ENCODE peak calls at places on chromosomes 7 and 10, in five cellular contexts. P is AG04450; U is retinal pigment epithelial cell; C is bronchial epithelial cell; H is CD8-positive, alpha-beta T cell. Q is an unnamed sample.

GRCh38 chr10:2844925-2845324 is 222.4 kb upstream of the PFKP start:
- DNase-seq in P (no peak), U (no peak), C (no peak), H (no peak), Q (no peak)

GRCh38 chr10:86225098-86225782 is 141.4 kb downstream of the GRID1 start:
- DNase-seq in P (no peak), U (no peak), C (peak; percentile 70), H (no peak), Q (peak; percentile 44)

GRCh38 chr10:93180402-93181040 is 106.8 kb downstream of the CYP26A1 start:
- DNase-seq in P (no peak), U (no peak), C (no peak), H (no peak), Q (peak; percentile 38)

GRCh38 chr7:134892002-134892693 is 94.2 kb upstream of the AGBL3 start:
- DNase-seq in P (peak; percentile 48), U (no peak), C (peak; percentile 30), H (no peak), Q (no peak)

GRCh38 chr10:79088176-79088575 is 19.4 kb downstream of the ZMIZ1 start:
- DNase-seq in P (no peak), U (no peak), C (peak; percentile 82), H (no peak), Q (no peak)

GRCh38 chr7:81234896-81235295 is 316.0 kb upstream of the SEMA3C start:
- DNase-seq in P (no peak), U (no peak), C (peak; percentile 55), H (no peak), Q (peak; percentile 74)

GRCh38 chr7:45920543-45921380 is at the start of gene IGFBP3:
- DNase-seq in P (no peak), U (no peak), C (no peak), H (peak; percentile 28), Q (peak; percentile 26)

GRCh38 chr7:15130666-15131541 is 228.4 kb upstream of the DGKB start:
- DNase-seq in P (no peak), U (peak; percentile 66), C (peak; percentile 89), H (no peak), Q (peak; percentile 26)

GRCh38 chr7:2523941-2524807 is 4.6 kb downstream of the LFNG start:
- DNase-seq in P (no peak), U (no peak), C (peak; percentile 58), H (no peak), Q (no peak)

GRCh38 chr10:12791728-12792127 is 209.8 kb downstream of the CCDC3 start:
- DNase-seq in P (no peak), U (no peak), C (no peak), H (no peak), Q (no peak)

GRCh38 chr7:91135300-91135699 is 128.9 kb upstream of the FZD1 start:
- DNase-seq in P (no peak), U (no peak), C (no peak), H (no peak), Q (no peak)

GRCh38 chr7:92808635-92809034 is 27.7 kb downstream of the CDK6 start:
- DNase-seq in P (no peak), U (no peak), C (no peak), H (no peak), Q (no peak)

GRCh38 chr7:139901411-139901810 is 72.3 kb downstream of the TBXAS1 start:
- DNase-seq in P (no peak), U (no peak), C (no peak), H (no peak), Q (no peak)

GRCh38 chr7:98470131-98470985 is 69.5 kb upstream of the BAIAP2L1 start:
- DNase-seq in P (no peak), U (no peak), C (no peak), H (peak; percentile 17), Q (no peak)

DNA sequence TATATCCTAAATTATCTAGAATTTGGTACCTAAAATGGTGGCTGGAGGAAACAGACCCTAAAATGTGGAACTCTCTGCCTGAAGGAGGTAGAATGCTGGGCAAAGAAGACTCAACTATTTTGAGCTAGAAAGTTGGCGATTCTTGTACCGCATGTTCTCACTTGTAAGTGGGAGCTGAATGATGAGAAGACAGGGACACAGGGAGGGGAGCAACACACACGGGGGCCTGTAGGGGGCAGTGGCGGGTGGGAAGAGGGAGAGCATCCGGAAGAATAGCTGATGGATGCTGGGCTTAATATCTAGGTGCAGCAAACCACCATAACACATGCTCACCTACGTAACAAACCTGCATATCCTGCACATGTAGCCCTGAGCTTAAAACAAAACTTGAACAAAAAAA is 250.6 kb downstream of the CALN1 start:
- DNase-seq in P (no peak), U (no peak), C (no peak), H (no peak), Q (no peak)
- TF ChIP-seq CTCF in P (no peak), U (no peak), C (no peak), H (no peak), Q (no peak)

GRCh38 chr10:118760265-118760664 is 5.5 kb upstream of the CACUL1 start:
- DNase-seq in P (no peak), U (no peak), C (no peak), H (no peak), Q (no peak)
- H3K4me3 ChIP-seq in P (no peak overlapping the region), U (no peak overlapping the region), C (no peak overlapping the region), H (no peak overlapping the region), Q (no peak overlapping the region)

DNA sequence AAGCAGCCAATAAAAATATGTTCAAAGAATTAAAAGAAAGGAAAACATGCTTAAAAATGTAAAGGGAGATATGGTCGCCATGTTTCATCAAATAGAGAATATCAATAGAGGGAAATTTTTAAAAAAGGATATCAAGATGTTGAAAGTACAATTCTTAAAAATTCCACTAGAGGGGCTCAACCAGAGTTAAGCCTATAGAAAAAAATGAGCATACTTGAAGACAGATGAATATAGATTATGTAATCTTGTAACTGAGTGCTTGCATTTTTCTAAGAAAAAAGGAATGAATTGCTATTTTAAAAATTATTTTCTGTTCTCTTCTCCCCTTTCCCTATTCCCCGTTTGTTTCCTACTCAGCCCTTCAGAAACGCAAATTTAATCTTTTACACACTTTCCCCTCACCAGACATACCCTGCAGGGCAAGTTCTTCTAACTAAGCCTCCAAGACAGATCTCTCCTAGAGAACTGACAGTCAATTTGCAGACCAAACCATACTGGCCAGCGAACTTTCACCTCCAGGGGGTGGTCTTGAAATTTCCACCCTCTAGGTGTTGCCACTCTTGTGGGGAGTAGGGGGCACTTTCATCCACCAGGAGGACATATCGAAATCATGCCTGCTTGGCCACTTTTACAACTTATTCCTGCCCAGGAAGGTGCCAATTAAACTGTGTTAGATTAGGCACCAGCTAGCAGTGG is 67.7 kb downstream of the NSUN6 start:
- DNase-seq in P (no peak), U (no peak), C (peak; percentile 18), H (no peak), Q (no peak)
- TF ChIP-seq CTCF in P (peak; percentile 32), U (peak; percentile 21), C (no peak), H (peak; percentile 26), Q (no peak)

GRCh38 chr7:146131701-146132100 is 15.1 kb downstream of the CNTNAP2 start:
- DNase-seq in P (no peak), U (no peak), C (no peak), H (no peak), Q (no peak)

GRCh38 chr7:146123715-146124114 is 7.1 kb downstream of the CNTNAP2 start:
- DNase-seq in P (no peak), U (no peak), C (no peak), H (no peak), Q (no peak)

GRCh38 chr7:146126767-146127509 is 10.3 kb downstream of the CNTNAP2 start:
- DNase-seq in P (no peak), U (no peak), C (no peak), H (no peak), Q (no peak)

GRCh38 chr7:146129997-146130396 is 13.4 kb downstream of the CNTNAP2 start:
- DNase-seq in P (no peak), U (no peak), C (no peak), H (no peak), Q (no peak)

GRCh38 chr7:146129296-146129695 is 12.7 kb downstream of the CNTNAP2 start:
- DNase-seq in P (no peak), U (no peak), C (no peak), H (no peak), Q (no peak)
- H3K4me3 ChIP-seq in P (no peak overlapping the region), U (no peak overlapping the region), C (no peak overlapping the region), H (no peak overlapping the region), Q (no peak overlapping the region)